ENCODE peak calls at places on chromosomes 16 and 17, in four cellular contexts. Q is naive thymus-derived CD4-positive, alpha-beta T cell; T is RPMI8226; N is endothelial cell. D is an unnamed sample.

GRCh38 chr17:35185849-35186248 is 8.3 kb downstream of the SLC35G3 start:
- DNase-seq in Q (no peak), T (no peak), N (no peak), D (no peak)

GRCh38 chr16:81608515-81609209 is 164.1 kb downstream of the CMIP start:
- DNase-seq in Q (no peak), T (no peak), N (no peak), D (no peak)

GRCh38 chr17:16415031-16415924 is at the start of gene TRPV2:
- DNase-seq in Q (no peak), T (peak; percentile 53), N (no peak), D (no peak)

GRCh38 chr16:4696905-4697866 is 3.8 kb downstream of the NUDT16L1 start:
- DNase-seq in Q (no peak), T (no peak), N (no peak), D (no peak)

GRCh38 chr16:17470002-17470870 is 524 bp downstream of the XYLT1 start:
- DNase-seq in Q (peak; percentile 33), T (no peak), N (peak; percentile 21), D (peak; percentile 72)

GRCh38 chr17:28746611-28747045 is 2.8 kb downstream of the TRAF4 start:
- DNase-seq in Q (no peak), T (peak; percentile 67), N (no peak), D (peak; percentile 80)

GRCh38 chr17:35653619-35654361 is 66.7 kb downstream of the AP2B1 start:
- DNase-seq in Q (no peak), T (no peak), N (no peak), D (no peak)

GRCh38 chr17:61160789-61161440 is 238.7 kb upstream of the TBX2 start:
- DNase-seq in Q (no peak), T (no peak), N (no peak), D (no peak)

GRCh38 chr16:64397042-64397441 is 724.8 kb downstream of the CDH11 start:
- DNase-seq in Q (no peak), T (no peak), N (no peak), D (no peak)

GRCh38 chr17:44921122-44921882 is 6.0 kb upstream of the GFAP start:
- DNase-seq in Q (no peak), T (no peak), N (no peak), D (peak; percentile 55)

GRCh38 chr17:57295526-57296023 is 39.3 kb downstream of the MSI2 start:
- DNase-seq in Q (no peak), T (no peak), N (no peak), D (no peak)